ENCODE peak calls at places on chromosomes 4 and X, in seven cellular contexts. Q, T, D, A, X, J and W are unnamed samples.

GRCh38 chr4:86582453-86582852 is 11.7 kb upstream of the PTPN13 start:
- DNase-seq in T (no peak), Q (no peak), A (no peak), J (no peak), X (no peak), D (no peak), W (no peak)

GRCh38 chr4:4664234-4664633 is 122.4 kb upstream of the STX18 start:
- DNase-seq in D (no peak), X (no peak), A (no peak), Q (no peak), T (no peak), J (no peak), W (no peak)

GRCh38 chrX:32614707-32615106 is 596.6 kb downstream of the DMD start:
- DNase-seq in J (no peak), X (no peak), T (no peak), A (no peak), Q (no peak), D (no peak), W (no peak)

GRCh38 chr4:78720994-78721677 is 55.0 kb upstream of the BMP2K start:
- DNase-seq in Q (no peak), J (peak), A (no peak), D (no peak), T (no peak), X (peak), W (peak)

GRCh38 chr4:137640156-137640837 is 108.0 kb upstream of the PCDH18 start:
- DNase-seq in T (no peak), J (no peak), X (no peak), A (no peak), Q (no peak), D (no peak), W (no peak)

GRCh38 chr4:57013529-57014120 is 34.9 kb downstream of the POLR2B start:
- DNase-seq in X (no peak), J (no peak), Q (no peak), T (no peak), A (no peak), D (peak), W (no peak)

GRCh38 chr4:53997901-53998300 is 66.5 kb downstream of the CHIC2 start:
- DNase-seq in D (no peak), A (no peak), Q (no peak), T (no peak), J (no peak), X (no peak), W (peak)

GRCh38 chrX:124026529-124026928 is 65.0 kb downstream of the STAG2 start:
- DNase-seq in J (no peak), A (no peak), Q (no peak), D (no peak), T (no peak), X (no peak), W (no peak)

GRCh38 chr4:80717204-80717603 is 313.3 kb upstream of the BMP3 start:
- DNase-seq in A (no peak), X (no peak), T (no peak), J (no peak), D (no peak), Q (no peak), W (no peak)

GRCh38 chr4:52241916-52242315 is 190.8 kb downstream of the SPATA18 start:
- DNase-seq in X (no peak), T (no peak), J (no peak), A (no peak), Q (no peak), D (no peak), W (no peak)

GRCh38 chr4:11438647-11439046 is 10.0 kb upstream of the HS3ST1 start:
- DNase-seq in D (no peak), J (no peak), X (no peak), A (no peak), T (no peak), Q (no peak), W (no peak)

GRCh38 chr4:76377922-76378321 is 43.0 kb downstream of the CCDC158 start:
- DNase-seq in A (no peak), J (peak), T (peak), Q (peak), X (peak), D (peak), W (peak)

GRCh38 chr4:67459164-67459563 is 86.1 kb downstream of the CENPC start:
- DNase-seq in J (no peak), Q (no peak), A (no peak), T (no peak), X (no peak), D (peak), W (no peak)

GRCh38 chrX:129600981-129601424 is 53.8 kb downstream of the APLN start:
- DNase-seq in D (peak), X (peak), T (no peak), J (peak), Q (no peak), A (no peak), W (peak)

GRCh38 chrX:129696463-129697155 is 41.9 kb upstream of the APLN start:
- DNase-seq in T (no peak), Q (no peak), X (no peak), J (no peak), A (no peak), D (no peak), W (no peak)

GRCh38 chr4:76874176-76874575 is 23.8 kb downstream of the SOWAHB start:
- DNase-seq in J (no peak), D (no peak), Q (no peak), A (no peak), X (no peak), T (no peak), W (no peak)

GRCh38 chrX:120566817-120567216 is 6.1 kb upstream of the CUL4B start:
- DNase-seq in Q (no peak), X (no peak), A (no peak), T (no peak), D (no peak), J (peak), W (no peak)

GRCh38 chr4:182825003-182825402 is 92.2 kb downstream of the DCTD start:
- DNase-seq in X (no peak), T (no peak), Q (no peak), A (no peak), J (no peak), D (no peak), W (no peak)

GRCh38 chrX:150310881-150311280 is 52.2 kb upstream of the MAMLD1 start:
- DNase-seq in A (no peak), J (no peak), X (no peak), T (no peak), Q (no peak), D (no peak), W (no peak)
- TF ChIP-seq POLR2A in A (no peak), J (no peak), X (no peak), T (no peak), Q (no peak), D (no peak), W (no peak)

DNA sequence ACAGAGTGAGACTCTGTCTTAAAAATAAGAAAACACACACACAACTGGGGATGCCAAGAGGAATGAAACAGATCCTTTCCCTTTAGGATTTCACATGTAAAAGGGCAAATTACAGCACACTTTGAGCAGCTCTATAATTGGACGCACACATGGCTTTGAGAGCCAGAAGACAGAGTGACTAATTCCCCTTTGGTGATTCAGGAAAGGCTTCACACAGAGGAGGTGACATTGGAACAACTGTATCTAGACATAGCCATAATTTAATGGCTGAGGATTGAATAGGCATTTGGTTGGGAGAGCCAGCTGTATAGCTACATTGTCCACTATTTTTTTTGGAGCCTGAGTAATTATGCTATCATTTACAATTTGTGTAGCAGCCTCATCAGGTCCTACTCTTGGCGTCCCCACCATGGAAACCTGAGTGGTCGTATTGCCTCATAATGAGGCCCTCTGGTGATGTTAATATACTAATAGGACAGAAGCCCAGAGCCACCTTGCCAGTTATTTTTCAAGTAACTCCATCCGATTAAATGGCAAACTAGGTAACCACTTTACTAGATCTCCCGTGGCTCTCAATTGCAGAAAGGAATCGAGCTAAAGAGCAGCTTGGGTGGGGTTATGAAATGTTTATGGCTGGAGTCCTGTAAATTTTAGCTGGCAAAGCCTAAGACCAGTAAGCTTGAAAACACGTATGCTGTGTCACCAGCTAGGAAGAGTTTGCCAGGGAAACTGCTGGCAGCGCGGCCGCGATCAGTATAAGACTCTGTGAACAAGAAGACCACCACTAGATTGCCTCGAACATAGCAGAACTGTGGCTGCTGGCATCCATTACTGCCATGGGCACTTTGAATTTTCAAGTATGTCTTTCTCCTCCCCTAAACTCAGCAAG is 8.4 kb upstream of the PPEF1 start:
- DNase-seq in A (no peak), T (no peak), X (no peak), Q (no peak), D (no peak), J (no peak), W (no peak)
- H2AFZ ChIP-seq in A (no peak), T (no peak), X (no peak), Q (no peak), D (no peak), J (no peak), W (no peak)

GRCh38 chrX:49187028-49187394 is 838 bp upstream of the PRICKLE3 start:
- DNase-seq in T (peak), J (no peak), D (no peak), Q (no peak), A (no peak), X (no peak), W (no peak)

GRCh38 chrX:49185062-49185394 is 1.1 kb downstream of the PRICKLE3 start:
- DNase-seq in T (no peak), J (no peak), D (no peak), Q (no peak), X (no peak), A (no peak), W (no peak)

GRCh38 chrX:49184294-49185061 is 1.7 kb downstream of the PRICKLE3 start:
- DNase-seq in X (peak), A (no peak), T (peak), J (no peak), Q (peak), D (peak), W (peak)

GRCh38 chrX:49187526-49187925 is 1.4 kb upstream of the PRICKLE3 start:
- DNase-seq in J (no peak), T (no peak), X (no peak), D (no peak), A (no peak), Q (no peak), W (no peak)

GRCh38 chrX:49186125-49187027 is at the start of gene PRICKLE3:
- DNase-seq in D (peak), Q (no peak), A (no peak), J (peak), X (peak), T (peak), W (peak)
- TF ChIP-seq POLR2A in D (no peak), Q (no peak), A (peak), J (peak), X (peak), T (no peak), W (peak)

DNA sequence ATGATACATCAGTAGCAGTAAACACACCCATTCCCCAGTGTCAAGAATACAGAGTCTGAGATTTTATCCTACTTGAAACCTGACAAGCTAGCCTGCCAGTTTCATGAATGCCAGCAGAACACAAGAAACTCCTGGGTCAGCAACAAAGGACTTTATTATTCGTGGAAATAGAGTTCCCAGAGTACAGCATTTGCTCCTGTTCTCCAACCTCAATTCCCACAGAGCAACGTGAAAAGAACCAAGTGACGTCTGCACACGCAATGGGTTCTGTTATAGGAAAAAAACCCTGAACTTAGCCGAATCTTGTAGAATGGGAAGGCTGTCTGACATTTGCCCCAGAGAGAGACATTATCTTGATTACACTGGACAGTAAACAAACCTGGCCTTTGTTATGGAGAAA is 23.3 kb upstream of the INTU start:
- DNase-seq in T (no peak), A (no peak), X (no peak), Q (no peak), J (no peak), D (no peak), W (no peak)
- H2AFZ ChIP-seq in T (peak), A (no peak), X (no peak), Q (no peak), J (no peak), D (no peak), W (no peak)

DNA sequence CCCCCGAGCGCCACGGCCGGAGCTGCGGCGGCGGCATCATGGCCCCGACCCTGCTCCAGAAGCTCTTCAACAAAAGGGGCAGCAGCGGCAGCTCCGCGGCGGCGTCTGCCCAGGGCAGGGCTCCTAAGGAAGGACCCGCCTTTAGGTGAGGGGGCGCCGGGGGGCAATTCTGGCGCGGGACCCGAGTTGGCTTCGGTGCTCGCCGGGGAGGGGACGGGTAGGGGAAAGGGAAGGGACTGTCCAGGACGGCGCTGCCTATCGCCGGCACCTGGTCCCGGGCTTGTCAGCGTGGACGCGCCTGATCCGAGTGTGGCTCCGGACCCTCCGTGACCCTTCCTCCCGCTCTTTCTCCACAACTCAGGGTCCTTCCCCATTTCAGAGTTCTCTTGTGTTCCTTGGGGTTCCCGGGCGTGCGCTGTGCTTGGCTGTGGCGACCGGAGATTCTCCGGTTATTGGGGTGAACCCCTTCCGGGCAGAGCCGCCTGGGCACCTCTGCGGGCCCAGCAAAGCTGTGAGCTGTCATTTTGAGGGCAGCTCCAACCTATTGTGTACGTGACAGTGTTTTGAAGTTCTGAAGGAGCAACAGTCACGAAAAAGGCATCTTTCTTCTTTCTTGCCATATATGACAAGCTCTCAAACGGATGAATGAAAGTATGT is 477 bp downstream of the FNIP2 start:
- DNase-seq in X (no peak), T (peak), J (no peak), D (no peak), A (no peak), Q (no peak), W (peak)
- TF ChIP-seq POLR2A in X (no peak), T (no peak), J (no peak), D (peak), A (no peak), Q (no peak), W (no peak)

DNA sequence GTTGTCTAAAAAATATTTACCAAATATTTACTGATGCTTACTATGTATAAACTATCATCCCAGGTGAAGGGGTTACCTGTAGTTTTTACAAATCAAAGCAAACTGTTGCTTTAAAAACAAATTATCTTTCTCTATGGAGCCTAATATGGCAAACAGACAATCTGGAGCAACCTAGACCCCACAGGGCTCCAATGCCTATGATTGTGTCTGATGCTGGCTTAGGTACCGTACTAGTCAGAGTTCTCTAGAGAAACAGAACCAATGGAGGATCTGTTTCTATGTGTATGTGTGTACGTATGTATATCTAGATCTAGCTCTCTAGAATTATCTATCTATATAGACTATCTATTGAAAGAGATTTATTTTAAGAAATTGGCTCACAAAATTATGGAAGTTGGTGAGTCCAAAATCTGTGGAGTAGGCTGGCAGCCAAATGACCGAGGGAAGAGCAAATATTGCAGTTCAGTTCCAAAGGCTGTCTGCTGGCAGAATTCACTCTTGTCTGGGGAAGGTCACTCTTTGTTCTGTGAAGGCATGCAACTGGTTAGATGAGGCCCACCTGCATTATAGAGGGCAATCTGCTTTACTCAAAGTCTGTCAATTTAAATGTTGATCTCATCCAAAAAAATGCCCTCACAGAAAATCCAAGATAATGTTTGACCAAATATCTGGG is 127.1 kb upstream of the ENPEP start:
- DNase-seq in Q (no peak), J (no peak), A (no peak), D (no peak), X (no peak), T (no peak), W (no peak)
- H2AFZ ChIP-seq in Q (no peak), J (no peak), A (no peak), D (no peak), X (no peak), T (no peak), W (no peak)